ENCODE peak calls at places on chromosome 6, in five cellular contexts. E, H, C, N and Y are unnamed samples.

GRCh38 chr6:147262943-147263342 is 58.7 kb downstream of the STXBP5 start:
- DNase-seq in E (no peak), H (no peak), C (no peak), N (no peak), Y (no peak)

GRCh38 chr6:168968228-168968627 is 285.4 kb downstream of the THBS2 start:
- DNase-seq in E (no peak), H (peak), C (peak), N (no peak), Y (peak)

GRCh38 chr6:111843347-111844147 is 29.7 kb downstream of the FYN start:
- DNase-seq in E (no peak), H (no peak), C (no peak), N (no peak), Y (no peak)

GRCh38 chr6:170461111-170461510 is 92.0 kb downstream of the PSMB1 start:
- DNase-seq in E (no peak), H (no peak), C (no peak), N (no peak), Y (no peak)

GRCh38 chr6:17505062-17505476 is 95.0 kb upstream of the FAM8A1 start:
- DNase-seq in E (no peak), H (peak), C (peak), N (no peak), Y (peak)

GRCh38 chr6:155347800-155348199 is 33.5 kb upstream of the TFB1M start:
- DNase-seq in E (no peak), H (no peak), C (no peak), N (no peak), Y (no peak)

GRCh38 chr6:91782789-91783188 is 1195.9 kb upstream of the MAP3K7 start:
- DNase-seq in E (no peak), H (peak), C (no peak), N (no peak), Y (no peak)

GRCh38 chr6:134447883-134448387 is 130.0 kb upstream of the SGK1 start:
- DNase-seq in E (no peak), H (no peak), C (no peak), N (no peak), Y (peak)

GRCh38 chr6:166747644-166748595 is 120.9 kb upstream of the RPS6KA2 start:
- DNase-seq in E (no peak), H (no peak), C (no peak), N (peak), Y (no peak)

GRCh38 chr6:36129889-36130671 is at the start of gene MAPK13:
- DNase-seq in E (no peak), H (peak), C (peak), N (peak), Y (peak)

GRCh38 chr6:47242483-47243386 is 67.0 kb downstream of the TNFRSF21 start:
- DNase-seq in E (no peak), H (peak), C (peak), N (peak), Y (peak)

GRCh38 chr6:14596410-14596809 is 478.8 kb downstream of the CD83 start:
- DNase-seq in E (no peak), H (peak), C (peak), N (no peak), Y (peak)

GRCh38 chr6:106613590-106613989 is 15.7 kb downstream of the RTN4IP1 start:
- DNase-seq in E (no peak), H (no peak), C (peak), N (no peak), Y (no peak)

GRCh38 chr6:47701374-47701773 is 3.0 kb downstream of the ADGRF4 start:
- DNase-seq in E (no peak), H (peak), C (peak), N (no peak), Y (no peak)

GRCh38 chr6:160871320-160871719 is 120.2 kb upstream of the MAP3K4 start:
- DNase-seq in E (no peak), H (no peak), C (no peak), N (no peak), Y (no peak)

GRCh38 chr6:26087284-26088115 is at the start of gene HFE:
- DNase-seq in E (no peak), H (peak), C (peak), N (peak), Y (peak)

GRCh38 chr6:156449128-156449527 is 328.1 kb upstream of the ARID1B start:
- DNase-seq in E (no peak), H (no peak), C (no peak), N (no peak), Y (no peak)

GRCh38 chr6:52877168-52877567 is 32.3 kb downstream of the GSTA3 start:
- DNase-seq in E (no peak), H (peak), C (no peak), N (no peak), Y (peak)

GRCh38 chr6:51959744-51960383 is 127.5 kb downstream of the PKHD1 start:
- DNase-seq in E (peak), H (peak), C (peak), N (peak), Y (peak)

GRCh38 chr6:89239338-89239737 is 22.2 kb upstream of the GABRR1 start:
- DNase-seq in E (no peak), H (no peak), C (peak), N (peak), Y (peak)

GRCh38 chr6:139201378-139201777 is 66.5 kb downstream of the HECA start:
- DNase-seq in E (no peak), H (no peak), C (no peak), N (no peak), Y (no peak)

DNA sequence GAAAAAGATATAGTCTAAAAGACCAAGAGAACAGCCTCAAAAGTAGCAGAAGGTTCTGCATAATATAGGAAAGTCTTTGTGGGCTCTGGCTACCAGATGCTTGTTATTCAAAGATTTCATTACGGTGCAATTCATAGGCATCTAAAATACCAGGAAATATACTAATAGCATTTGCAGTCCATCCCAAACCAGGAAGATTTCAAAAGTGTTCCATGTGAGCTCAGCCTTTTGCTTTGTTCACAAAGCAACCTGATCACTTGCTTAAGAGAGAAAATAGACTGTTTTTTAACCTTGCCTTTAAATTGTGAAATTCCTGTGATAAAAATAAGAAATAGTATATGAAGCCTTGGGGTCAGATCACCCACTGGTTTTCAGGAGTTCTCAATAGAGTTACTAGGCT is 506.6 kb upstream of the MARCKS start:
- DNase-seq in E (no peak), H (no peak), C (no peak), N (no peak), Y (no peak)
- H3K18ac ChIP-seq in E (no peak), H (no peak), C (no peak), N (no peak), Y (no peak)

GRCh38 chr6:3844097-3844463 is 5.1 kb upstream of the FAM50B start:
- DNase-seq in E (no peak), H (peak), C (no peak), N (no peak), Y (peak)

GRCh38 chr6:3841711-3842565 is 7.2 kb upstream of the FAM50B start:
- DNase-seq in E (no peak), H (peak), C (no peak), N (no peak), Y (peak)

GRCh38 chr6:3843379-3844096 is 5.6 kb upstream of the FAM50B start:
- DNase-seq in E (no peak), H (no peak), C (no peak), N (no peak), Y (peak)

GRCh38 chr6:3838992-3839867 is 9.9 kb upstream of the FAM50B start:
- DNase-seq in E (no peak), H (peak), C (no peak), N (no peak), Y (peak)

DNA sequence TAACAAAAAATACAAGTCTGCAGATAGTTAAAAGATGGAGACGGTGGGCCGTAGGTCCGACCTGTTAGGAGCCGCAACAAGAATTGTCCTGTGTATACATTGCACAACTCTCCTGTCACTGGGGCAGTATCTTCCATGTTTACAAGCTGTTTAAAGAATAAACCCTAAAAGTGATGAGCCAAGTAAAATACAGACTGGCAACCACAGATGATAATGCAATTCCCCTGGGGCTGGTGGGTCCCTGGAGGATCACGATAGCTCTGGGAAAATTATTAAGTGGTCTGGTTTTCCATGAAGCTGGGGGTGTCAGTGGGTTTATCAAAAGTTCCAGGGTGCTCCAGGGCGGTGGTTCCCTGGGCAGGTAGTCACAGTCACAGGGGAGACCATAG is 8.1 kb upstream of the FAM50B start:
- DNase-seq in E (no peak), H (peak), C (no peak), N (no peak), Y (peak)
- H3K27ac ChIP-seq in E (no peak), H (no peak), C (no peak), N (no peak), Y (no peak)

GRCh38 chr6:44022671-44023352 is 104.4 kb downstream of the MRPL14 start:
- DNase-seq in E (no peak), H (no peak), C (no peak), N (no peak), Y (no peak)

GRCh38 chr6:44020148-44020547 is 107.1 kb downstream of the MRPL14 start:
- DNase-seq in E (no peak), H (no peak), C (no peak), N (no peak), Y (no peak)

GRCh38 chr6:44020664-44021425 is 106.4 kb downstream of the MRPL14 start:
- DNase-seq in E (no peak), H (no peak), C (no peak), N (no peak), Y (no peak)

GRCh38 chr6:44022296-44022661 is 105.0 kb downstream of the MRPL14 start:
- DNase-seq in E (no peak), H (no peak), C (no peak), N (peak), Y (peak)

GRCh38 chr6:44021628-44022295 is 105.5 kb downstream of the MRPL14 start:
- DNase-seq in E (no peak), H (no peak), C (no peak), N (no peak), Y (no peak)
- H3K4ac ChIP-seq in E (no peak), H (peak), C (no peak), N (no peak), Y (no peak)

GRCh38 chr6:56866917-56867522 is 87.9 kb upstream of the BEND6 start:
- DNase-seq in E (no peak), H (peak), C (no peak), N (no peak), Y (no peak)
- H3K18ac ChIP-seq in E (no peak), H (no peak), C (no peak), N (no peak), Y (no peak)

GRCh38 chr6:34234667-34235604 is 1.7 kb upstream of the HMGA1 start:
- DNase-seq in E (peak), H (no peak), C (peak), N (peak), Y (no peak)
- H3K27ac ChIP-seq in E (peak), H (no peak), C (peak), N (peak), Y (peak)